ENCODE peak calls at places on chromosomes 6 and 20, in six cellular contexts. One of them, this sample, is unnamed.

GRCh38 chr6:86793649-86794048 is 143.7 kb upstream of the HTR1E start:
- DNase-seq in H1: no peak
- DNase-seq in IMR-90: no peak
- DNase-seq in mesenchymal stem cell: no peak
- DNase-seq in neuronal stem cell: no peak
- DNase-seq in H9: no peak
- DNase-seq in this sample: no peak

GRCh38 chr6:491233-491632 is 99.7 kb downstream of the IRF4 start:
- DNase-seq in H9: no peak
- DNase-seq in neuronal stem cell: no peak
- DNase-seq in H1: no peak
- DNase-seq in mesenchymal stem cell: no peak
- DNase-seq in IMR-90: no peak
- DNase-seq in this sample: no peak

GRCh38 chr20:1779567-1779966 is 115.6 kb upstream of the SIRPA start:
- DNase-seq in neuronal stem cell: no peak
- DNase-seq in IMR-90: no peak
- DNase-seq in H9: no peak
- DNase-seq in H1: no peak
- DNase-seq in mesenchymal stem cell: no peak
- DNase-seq in this sample: no peak

GRCh38 chr6:83096791-83097190 is 29.3 kb downstream of the DOP1A start:
- DNase-seq in mesenchymal stem cell: no peak
- DNase-seq in H1: no peak
- DNase-seq in neuronal stem cell: no peak
- DNase-seq in H9: no peak
- DNase-seq in IMR-90: peak
- DNase-seq in this sample: peak

GRCh38 chr20:61434361-61434781 is 182.3 kb downstream of the CDH4 start:
- DNase-seq in mesenchymal stem cell: peak
- DNase-seq in neuronal stem cell: peak
- DNase-seq in H1: no peak
- DNase-seq in H9: no peak
- DNase-seq in IMR-90: peak
- DNase-seq in this sample: no peak

GRCh38 chr6:160300076-160300695 is 41.6 kb upstream of the SLC22A2 start:
- DNase-seq in H9: no peak
- DNase-seq in neuronal stem cell: no peak
- DNase-seq in mesenchymal stem cell: no peak
- DNase-seq in IMR-90: no peak
- DNase-seq in H1: no peak
- DNase-seq in this sample: no peak

GRCh38 chr20:50314936-50315335 is 124.3 kb downstream of the CEBPB start:
- DNase-seq in IMR-90: no peak
- DNase-seq in H9: no peak
- DNase-seq in H1: no peak
- DNase-seq in mesenchymal stem cell: no peak
- DNase-seq in neuronal stem cell: no peak
- DNase-seq in this sample: no peak

GRCh38 chr20:17859616-17860232 is 108.9 kb downstream of the SNX5 start:
- DNase-seq in neuronal stem cell: no peak
- DNase-seq in mesenchymal stem cell: no peak
- DNase-seq in H1: no peak
- DNase-seq in IMR-90: no peak
- DNase-seq in H9: peak
- DNase-seq in this sample: peak

GRCh38 chr20:38167851-38168760 is 3.0 kb upstream of the TGM2 start:
- DNase-seq in mesenchymal stem cell: peak
- DNase-seq in IMR-90: peak
- DNase-seq in H1: no peak
- DNase-seq in H9: peak
- DNase-seq in neuronal stem cell: no peak
- DNase-seq in this sample: peak

GRCh38 chr6:25329156-25329555 is 50.0 kb downstream of the CARMIL1 start:
- DNase-seq in mesenchymal stem cell: no peak
- DNase-seq in neuronal stem cell: no peak
- DNase-seq in H9: no peak
- DNase-seq in H1: no peak
- DNase-seq in IMR-90: no peak
- DNase-seq in this sample: no peak

GRCh38 chr20:60306516-60306915 is 348.3 kb downstream of the CDH26 start:
- DNase-seq in H1: no peak
- DNase-seq in mesenchymal stem cell: no peak
- DNase-seq in neuronal stem cell: no peak
- DNase-seq in H9: no peak
- DNase-seq in IMR-90: no peak
- DNase-seq in this sample: no peak

GRCh38 chr6:26330835-26331808 is 33.9 kb upstream of the BTN3A2 start:
- DNase-seq in H1: peak
- DNase-seq in neuronal stem cell: no peak
- DNase-seq in H9: peak
- DNase-seq in mesenchymal stem cell: peak
- DNase-seq in IMR-90: peak
- DNase-seq in this sample: peak

GRCh38 chr6:167341665-167342655 is 17.1 kb downstream of the TTLL2 start:
- DNase-seq in IMR-90: no peak
- DNase-seq in neuronal stem cell: no peak
- DNase-seq in H9: no peak
- DNase-seq in mesenchymal stem cell: no peak
- DNase-seq in H1: no peak
- DNase-seq in this sample: no peak

GRCh38 chr6:93164781-93165180 is 254.6 kb downstream of the EPHA7 start:
- DNase-seq in H9: no peak
- DNase-seq in IMR-90: no peak
- DNase-seq in mesenchymal stem cell: no peak
- DNase-seq in H1: no peak
- DNase-seq in neuronal stem cell: no peak
- DNase-seq in this sample: peak

GRCh38 chr20:62172666-62173065 is 10.2 kb upstream of the MTG2 start:
- DNase-seq in H9: no peak
- DNase-seq in IMR-90: no peak
- DNase-seq in neuronal stem cell: no peak
- DNase-seq in H1: no peak
- DNase-seq in mesenchymal stem cell: no peak
- DNase-seq in this sample: no peak

GRCh38 chr6:70413829-70414494 is 654 bp downstream of the FAM135A start:
- DNase-seq in mesenchymal stem cell: peak
- DNase-seq in neuronal stem cell: peak
- DNase-seq in H1: no peak
- DNase-seq in H9: no peak
- DNase-seq in IMR-90: no peak
- DNase-seq in this sample: peak

GRCh38 chr6:110529907-110530306 is 53.5 kb upstream of the SLC22A16 start:
- DNase-seq in IMR-90: peak
- DNase-seq in mesenchymal stem cell: peak
- DNase-seq in H9: no peak
- DNase-seq in H1: no peak
- DNase-seq in neuronal stem cell: no peak
- DNase-seq in this sample: no peak

GRCh38 chr6:138719744-138720143 is 53.8 kb upstream of the CCDC28A start:
- DNase-seq in IMR-90: no peak
- DNase-seq in neuronal stem cell: no peak
- DNase-seq in H9: no peak
- DNase-seq in H1: no peak
- DNase-seq in mesenchymal stem cell: no peak
- DNase-seq in this sample: no peak

GRCh38 chr20:58577871-58578615 is 62.8 kb upstream of the APCDD1L start:
- DNase-seq in mesenchymal stem cell: no peak
- DNase-seq in neuronal stem cell: no peak
- DNase-seq in H9: no peak
- DNase-seq in IMR-90: no peak
- DNase-seq in H1: no peak
- DNase-seq in this sample: no peak

GRCh38 chr6:169320013-169320412 is 66.4 kb upstream of the THBS2 start:
- DNase-seq in neuronal stem cell: no peak
- DNase-seq in H9: no peak
- DNase-seq in H1: no peak
- DNase-seq in IMR-90: peak
- DNase-seq in mesenchymal stem cell: no peak
- DNase-seq in this sample: no peak

GRCh38 chr20:59735917-59736316 is 131.6 kb downstream of the PHACTR3 start:
- DNase-seq in H1: no peak
- DNase-seq in IMR-90: no peak
- DNase-seq in neuronal stem cell: no peak
- DNase-seq in mesenchymal stem cell: no peak
- DNase-seq in H9: no peak
- DNase-seq in this sample: no peak

DNA sequence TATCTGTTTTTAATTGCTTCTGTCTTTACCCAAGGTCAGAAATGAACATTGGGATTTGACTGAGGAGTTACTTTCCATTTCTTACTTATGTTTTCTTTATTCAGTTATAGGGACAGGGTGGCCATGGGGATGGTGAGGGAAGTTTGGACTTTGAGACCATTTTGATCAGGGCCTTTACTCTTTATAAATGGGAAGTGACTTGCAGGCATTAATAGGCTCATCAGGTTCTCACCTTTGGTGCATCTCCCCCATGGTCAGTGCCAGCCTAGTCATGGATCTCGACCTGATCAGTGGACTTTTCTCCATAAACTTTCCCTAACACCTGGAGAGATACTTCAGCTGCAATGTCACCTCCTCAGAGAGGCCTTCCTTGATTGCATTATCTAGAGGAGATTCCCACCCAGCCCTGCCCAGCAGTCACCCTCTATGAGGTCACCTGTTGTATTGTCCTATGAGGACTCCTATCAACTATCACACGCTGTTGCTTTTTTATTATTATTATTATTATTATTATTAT is 16.8 kb upstream of the ZMYND8 start:
- DNase-seq in mesenchymal stem cell: no peak
- DNase-seq in H1: no peak
- DNase-seq in H9: no peak
- DNase-seq in neuronal stem cell: no peak
- DNase-seq in IMR-90: no peak
- DNase-seq in this sample: no peak
- H3K4me2 ChIP-seq in mesenchymal stem cell: no peak
- H3K4me2 ChIP-seq in H1: peak
- H3K4me2 ChIP-seq in H9: no peak
- H3K4me2 ChIP-seq in neuronal stem cell: no peak
- H3K4me2 ChIP-seq in IMR-90: no peak
- H3K4me2 ChIP-seq in this sample: no peak

DNA sequence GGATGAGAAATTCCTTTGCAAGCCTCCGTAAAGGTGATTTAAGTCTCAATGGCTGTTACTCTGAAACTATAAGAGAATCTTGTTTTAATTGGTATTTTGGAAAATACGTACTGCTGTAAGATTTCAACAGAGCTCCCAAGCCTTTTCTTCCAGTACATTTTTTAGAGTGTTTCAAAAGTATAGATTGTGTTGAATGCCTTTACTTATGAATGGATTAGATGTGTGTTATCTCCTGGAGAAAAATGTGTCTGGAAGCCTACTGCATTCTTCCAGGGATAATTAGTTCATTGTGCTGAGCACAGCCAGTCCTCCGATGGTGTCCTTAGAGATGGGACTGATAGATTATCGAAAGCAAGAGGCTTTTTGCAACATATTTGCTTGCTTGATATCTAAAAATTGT is 114.2 kb downstream of the PLEKHG1 start:
- DNase-seq in H9: no peak
- DNase-seq in IMR-90: no peak
- DNase-seq in H1: no peak
- DNase-seq in mesenchymal stem cell: no peak
- DNase-seq in neuronal stem cell: no peak
- DNase-seq in this sample: peak
- H4K91ac ChIP-seq in H9: no peak
- H4K91ac ChIP-seq in IMR-90: no peak
- H4K91ac ChIP-seq in H1: no peak
- H4K91ac ChIP-seq in mesenchymal stem cell: no peak
- H4K91ac ChIP-seq in neuronal stem cell: no peak
- H4K91ac ChIP-seq in this sample: peak

GRCh38 chr20:63472159-63472811 is at the start of gene KCNQ2:
- DNase-seq in neuronal stem cell: no peak
- DNase-seq in IMR-90: no peak
- DNase-seq in mesenchymal stem cell: no peak
- DNase-seq in H9: peak
- DNase-seq in H1: no peak
- DNase-seq in this sample: no peak

GRCh38 chr20:63471002-63471718 is 1.3 kb downstream of the KCNQ2 start:
- DNase-seq in IMR-90: no peak
- DNase-seq in H9: no peak
- DNase-seq in mesenchymal stem cell: no peak
- DNase-seq in neuronal stem cell: no peak
- DNase-seq in H1: no peak
- DNase-seq in this sample: no peak

GRCh38 chr20:63472862-63473390 is 471 bp upstream of the KCNQ2 start:
- DNase-seq in H9: no peak
- DNase-seq in IMR-90: no peak
- DNase-seq in mesenchymal stem cell: no peak
- DNase-seq in H1: no peak
- DNase-seq in neuronal stem cell: no peak
- DNase-seq in this sample: no peak

GRCh38 chr20:63470410-63470809 is 2.0 kb downstream of the KCNQ2 start:
- DNase-seq in mesenchymal stem cell: no peak
- DNase-seq in H1: no peak
- DNase-seq in IMR-90: no peak
- DNase-seq in H9: no peak
- DNase-seq in neuronal stem cell: no peak
- DNase-seq in this sample: no peak

DNA sequence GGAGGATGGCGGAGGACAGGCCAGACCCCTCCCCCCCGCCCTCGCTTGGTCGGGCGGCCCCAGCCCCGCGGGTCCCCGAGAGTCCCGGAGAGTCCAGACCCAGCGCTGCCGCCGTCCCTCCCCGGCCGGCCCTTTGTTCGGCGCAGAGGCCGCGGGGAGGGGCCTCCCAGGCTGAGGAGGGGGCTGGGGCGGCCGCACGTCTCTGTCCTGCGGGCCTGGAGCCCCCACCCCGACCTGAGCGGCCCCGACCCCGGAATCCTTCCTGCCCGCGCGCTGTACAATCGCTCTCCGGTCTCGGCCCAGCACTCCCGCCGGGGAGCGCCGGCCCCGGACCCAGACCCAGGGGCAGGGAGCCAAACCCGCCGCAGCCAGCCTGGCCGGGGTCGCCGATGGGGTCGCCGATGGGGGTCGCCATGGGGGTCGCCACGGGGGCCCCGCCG is 716 bp downstream of the KCNQ2 start:
- DNase-seq in H9: no peak
- DNase-seq in mesenchymal stem cell: no peak
- DNase-seq in neuronal stem cell: no peak
- DNase-seq in IMR-90: no peak
- DNase-seq in H1: no peak
- DNase-seq in this sample: no peak
- H3K4me2 ChIP-seq in H9: peak
- H3K4me2 ChIP-seq in mesenchymal stem cell: no peak
- H3K4me2 ChIP-seq in neuronal stem cell: peak
- H3K4me2 ChIP-seq in IMR-90: no peak
- H3K4me2 ChIP-seq in H1: peak
- H3K4me2 ChIP-seq in this sample: peak

DNA sequence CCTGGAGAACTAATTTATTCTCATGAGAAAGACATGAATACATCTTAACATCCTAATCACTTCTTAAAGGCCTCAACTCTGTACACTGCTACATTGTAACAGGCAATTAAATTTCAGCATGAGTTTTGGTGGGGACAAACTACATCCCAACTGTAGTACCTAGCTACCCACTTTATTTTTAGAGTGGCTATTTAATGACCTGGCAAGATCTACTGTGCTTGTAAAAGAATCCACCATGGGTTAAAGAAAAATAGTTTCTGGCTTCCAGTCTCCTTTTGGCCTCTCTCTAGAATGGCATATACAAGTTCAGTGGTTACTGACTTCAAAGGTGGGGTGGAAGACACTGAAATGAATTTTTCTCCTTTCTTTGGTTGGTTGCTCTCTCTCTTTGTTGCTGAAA is 193.9 kb downstream of the ESR1 start:
- DNase-seq in H9: no peak
- DNase-seq in neuronal stem cell: no peak
- DNase-seq in mesenchymal stem cell: no peak
- DNase-seq in H1: no peak
- DNase-seq in IMR-90: no peak
- DNase-seq in this sample: no peak
- H4K91ac ChIP-seq in H9: no peak
- H4K91ac ChIP-seq in neuronal stem cell: no peak
- H4K91ac ChIP-seq in mesenchymal stem cell: no peak
- H4K91ac ChIP-seq in H1: no peak
- H4K91ac ChIP-seq in IMR-90: no peak
- H4K91ac ChIP-seq in this sample: no peak